ENCODE peak calls at places on chromosomes 2 and 18, in nine cellular contexts. One of them, this sample, is unnamed.

GRCh38 chr2:25822190-25823117 is 55.8 kb downstream of the ASXL2 start:
- DNase-seq in cortex of kidney: no peak
- DNase-seq in T-cell: peak
- DNase-seq in psoas muscle: no peak
- DNase-seq in HTR-8/SVneo: no peak
- DNase-seq in MCF 10A: peak
- DNase-seq in pons: no peak
- DNase-seq in posterior cingulate gyrus: peak
- DNase-seq in fibroblast of lung: no peak
- DNase-seq in this sample: peak

GRCh38 chr2:234491281-234491680 is 5.6 kb downstream of the ARL4C start:
- DNase-seq in cortex of kidney: no peak
- DNase-seq in T-cell: no peak
- DNase-seq in psoas muscle: no peak
- DNase-seq in HTR-8/SVneo: no peak
- DNase-seq in MCF 10A: no peak
- DNase-seq in pons: no peak
- DNase-seq in posterior cingulate gyrus: no peak
- DNase-seq in fibroblast of lung: no peak
- DNase-seq in this sample: peak

GRCh38 chr2:239396881-239397681 is 3.7 kb downstream of the HDAC4 start:
- DNase-seq in cortex of kidney: no peak
- DNase-seq in T-cell: peak
- DNase-seq in psoas muscle: peak
- DNase-seq in HTR-8/SVneo: no peak
- DNase-seq in MCF 10A: no peak
- DNase-seq in pons: no peak
- DNase-seq in posterior cingulate gyrus: peak
- DNase-seq in fibroblast of lung: no peak
- DNase-seq in this sample: no peak

GRCh38 chr2:119293254-119293653 is 69.6 kb downstream of the STEAP3 start:
- DNase-seq in cortex of kidney: no peak
- DNase-seq in T-cell: no peak
- DNase-seq in psoas muscle: no peak
- DNase-seq in HTR-8/SVneo: no peak
- DNase-seq in MCF 10A: no peak
- DNase-seq in pons: no peak
- DNase-seq in posterior cingulate gyrus: no peak
- DNase-seq in fibroblast of lung: peak
- DNase-seq in this sample: no peak

GRCh38 chr18:73842795-73843394 is 304.7 kb downstream of the FBXO15 start:
- DNase-seq in cortex of kidney: no peak
- DNase-seq in T-cell: no peak
- DNase-seq in psoas muscle: peak
- DNase-seq in HTR-8/SVneo: peak
- DNase-seq in MCF 10A: peak
- DNase-seq in pons: peak
- DNase-seq in posterior cingulate gyrus: peak
- DNase-seq in fibroblast of lung: peak
- DNase-seq in this sample: peak

GRCh38 chr2:96805026-96805425 is 11.0 kb upstream of the CNNM3 start:
- DNase-seq in cortex of kidney: no peak
- DNase-seq in T-cell: no peak
- DNase-seq in psoas muscle: no peak
- DNase-seq in HTR-8/SVneo: no peak
- DNase-seq in MCF 10A: no peak
- DNase-seq in pons: no peak
- DNase-seq in posterior cingulate gyrus: no peak
- DNase-seq in fibroblast of lung: no peak
- DNase-seq in this sample: no peak

GRCh38 chr2:118013221-118013723 is 598 bp downstream of the CCDC93 start:
- DNase-seq in cortex of kidney: no peak
- DNase-seq in T-cell: peak
- DNase-seq in psoas muscle: peak
- DNase-seq in HTR-8/SVneo: peak
- DNase-seq in MCF 10A: peak
- DNase-seq in pons: peak
- DNase-seq in posterior cingulate gyrus: peak
- DNase-seq in fibroblast of lung: no peak
- DNase-seq in this sample: peak

GRCh38 chr2:199771948-199772692 is 78.9 kb downstream of the FTCDNL1 start:
- DNase-seq in cortex of kidney: no peak
- DNase-seq in T-cell: no peak
- DNase-seq in psoas muscle: no peak
- DNase-seq in HTR-8/SVneo: no peak
- DNase-seq in MCF 10A: no peak
- DNase-seq in pons: peak
- DNase-seq in posterior cingulate gyrus: no peak
- DNase-seq in fibroblast of lung: no peak
- DNase-seq in this sample: no peak

GRCh38 chr2:235630723-235631122 is 136.9 kb downstream of the AGAP1 start:
- DNase-seq in cortex of kidney: no peak
- DNase-seq in T-cell: no peak
- DNase-seq in psoas muscle: no peak
- DNase-seq in HTR-8/SVneo: no peak
- DNase-seq in MCF 10A: no peak
- DNase-seq in pons: no peak
- DNase-seq in posterior cingulate gyrus: no peak
- DNase-seq in fibroblast of lung: no peak
- DNase-seq in this sample: no peak

GRCh38 chr2:202249521-202249850 is 11.1 kb upstream of the SUMO1 start:
- DNase-seq in cortex of kidney: no peak
- DNase-seq in T-cell: no peak
- DNase-seq in psoas muscle: peak
- DNase-seq in HTR-8/SVneo: no peak
- DNase-seq in MCF 10A: peak
- DNase-seq in pons: no peak
- DNase-seq in posterior cingulate gyrus: no peak
- DNase-seq in fibroblast of lung: no peak
- DNase-seq in this sample: no peak

GRCh38 chr2:10286216-10287037 is 16.3 kb upstream of the HPCAL1 start:
- DNase-seq in cortex of kidney: no peak
- DNase-seq in T-cell: no peak
- DNase-seq in psoas muscle: peak
- DNase-seq in HTR-8/SVneo: no peak
- DNase-seq in MCF 10A: peak
- DNase-seq in pons: no peak
- DNase-seq in posterior cingulate gyrus: no peak
- DNase-seq in fibroblast of lung: no peak
- DNase-seq in this sample: no peak

GRCh38 chr18:69787825-69788547 is 159.7 kb downstream of the CD226 start:
- DNase-seq in cortex of kidney: no peak
- DNase-seq in T-cell: no peak
- DNase-seq in psoas muscle: no peak
- DNase-seq in HTR-8/SVneo: no peak
- DNase-seq in MCF 10A: peak
- DNase-seq in pons: no peak
- DNase-seq in posterior cingulate gyrus: no peak
- DNase-seq in fibroblast of lung: peak
- DNase-seq in this sample: no peak

GRCh38 chr2:206800501-206801416 is 35.4 kb downstream of the FASTKD2 start:
- DNase-seq in cortex of kidney: no peak
- DNase-seq in T-cell: no peak
- DNase-seq in psoas muscle: peak
- DNase-seq in HTR-8/SVneo: peak
- DNase-seq in MCF 10A: peak
- DNase-seq in pons: peak
- DNase-seq in posterior cingulate gyrus: peak
- DNase-seq in fibroblast of lung: peak
- DNase-seq in this sample: peak

GRCh38 chr2:19426941-19427340 is 68.5 kb upstream of the OSR1 start:
- DNase-seq in cortex of kidney: no peak
- DNase-seq in T-cell: no peak
- DNase-seq in psoas muscle: no peak
- DNase-seq in HTR-8/SVneo: no peak
- DNase-seq in MCF 10A: no peak
- DNase-seq in pons: no peak
- DNase-seq in posterior cingulate gyrus: no peak
- DNase-seq in fibroblast of lung: no peak
- DNase-seq in this sample: no peak

GRCh38 chr2:133674433-133675331 is 106.4 kb upstream of the NCKAP5 start:
- DNase-seq in cortex of kidney: no peak
- DNase-seq in T-cell: no peak
- DNase-seq in psoas muscle: peak
- DNase-seq in HTR-8/SVneo: peak
- DNase-seq in MCF 10A: peak
- DNase-seq in pons: peak
- DNase-seq in posterior cingulate gyrus: peak
- DNase-seq in fibroblast of lung: peak
- DNase-seq in this sample: no peak

GRCh38 chr2:25797607-25798488 is 80.4 kb downstream of the ASXL2 start:
- DNase-seq in cortex of kidney: no peak
- DNase-seq in T-cell: no peak
- DNase-seq in psoas muscle: no peak
- DNase-seq in HTR-8/SVneo: no peak
- DNase-seq in MCF 10A: no peak
- DNase-seq in pons: no peak
- DNase-seq in posterior cingulate gyrus: no peak
- DNase-seq in fibroblast of lung: no peak
- DNase-seq in this sample: no peak

GRCh38 chr18:7576685-7577084 is 9.6 kb downstream of the PTPRM start:
- DNase-seq in cortex of kidney: no peak
- DNase-seq in T-cell: no peak
- DNase-seq in psoas muscle: no peak
- DNase-seq in HTR-8/SVneo: no peak
- DNase-seq in MCF 10A: peak
- DNase-seq in pons: no peak
- DNase-seq in posterior cingulate gyrus: no peak
- DNase-seq in fibroblast of lung: peak
- DNase-seq in this sample: no peak

GRCh38 chr2:136376211-136376610 is 258.3 kb upstream of the CXCR4 start:
- DNase-seq in cortex of kidney: no peak
- DNase-seq in T-cell: no peak
- DNase-seq in psoas muscle: no peak
- DNase-seq in HTR-8/SVneo: no peak
- DNase-seq in MCF 10A: no peak
- DNase-seq in pons: no peak
- DNase-seq in posterior cingulate gyrus: no peak
- DNase-seq in fibroblast of lung: no peak
- DNase-seq in this sample: no peak

GRCh38 chr2:40300391-40300790 is 151.5 kb downstream of the SLC8A1 start:
- DNase-seq in cortex of kidney: no peak
- DNase-seq in T-cell: no peak
- DNase-seq in psoas muscle: no peak
- DNase-seq in HTR-8/SVneo: no peak
- DNase-seq in MCF 10A: no peak
- DNase-seq in pons: no peak
- DNase-seq in posterior cingulate gyrus: no peak
- DNase-seq in fibroblast of lung: no peak
- DNase-seq in this sample: no peak

GRCh38 chr2:112977559-112978056 is at the start of gene IL36G:
- DNase-seq in cortex of kidney: no peak
- DNase-seq in T-cell: no peak
- DNase-seq in psoas muscle: no peak
- DNase-seq in HTR-8/SVneo: no peak
- DNase-seq in MCF 10A: no peak
- DNase-seq in pons: no peak
- DNase-seq in posterior cingulate gyrus: no peak
- DNase-seq in fibroblast of lung: no peak
- DNase-seq in this sample: no peak

GRCh38 chr2:14480906-14481305 is 151.6 kb upstream of the LRATD1 start:
- DNase-seq in cortex of kidney: no peak
- DNase-seq in T-cell: no peak
- DNase-seq in psoas muscle: no peak
- DNase-seq in HTR-8/SVneo: no peak
- DNase-seq in MCF 10A: no peak
- DNase-seq in pons: no peak
- DNase-seq in posterior cingulate gyrus: no peak
- DNase-seq in fibroblast of lung: no peak
- DNase-seq in this sample: no peak

GRCh38 chr2:112216158-112216557 is 38.7 kb downstream of the ZC3H8 start:
- DNase-seq in cortex of kidney: no peak
- DNase-seq in T-cell: no peak
- DNase-seq in psoas muscle: no peak
- DNase-seq in HTR-8/SVneo: peak
- DNase-seq in MCF 10A: peak
- DNase-seq in pons: peak
- DNase-seq in posterior cingulate gyrus: no peak
- DNase-seq in fibroblast of lung: peak
- DNase-seq in this sample: no peak

GRCh38 chr2:111116843-111117665 is 3.7 kb upstream of the BCL2L11 start:
- DNase-seq in cortex of kidney: peak
- DNase-seq in T-cell: peak
- DNase-seq in psoas muscle: peak
- DNase-seq in HTR-8/SVneo: peak
- DNase-seq in MCF 10A: peak
- DNase-seq in pons: peak
- DNase-seq in posterior cingulate gyrus: peak
- DNase-seq in fibroblast of lung: peak
- DNase-seq in this sample: peak

GRCh38 chr2:46886268-46887027 is 29.2 kb downstream of the MCFD2 start:
- DNase-seq in cortex of kidney: no peak
- DNase-seq in T-cell: no peak
- DNase-seq in psoas muscle: no peak
- DNase-seq in HTR-8/SVneo: no peak
- DNase-seq in MCF 10A: no peak
- DNase-seq in pons: no peak
- DNase-seq in posterior cingulate gyrus: no peak
- DNase-seq in fibroblast of lung: no peak
- DNase-seq in this sample: no peak

GRCh38 chr2:112340416-112340815 is 65.0 kb downstream of the ZC3H6 start:
- DNase-seq in cortex of kidney: no peak
- DNase-seq in T-cell: no peak
- DNase-seq in psoas muscle: no peak
- DNase-seq in HTR-8/SVneo: no peak
- DNase-seq in MCF 10A: no peak
- DNase-seq in pons: no peak
- DNase-seq in posterior cingulate gyrus: no peak
- DNase-seq in fibroblast of lung: no peak
- DNase-seq in this sample: no peak

GRCh38 chr2:145910416-145910815 is 1390.5 kb upstream of the ZEB2 start:
- DNase-seq in cortex of kidney: no peak
- DNase-seq in T-cell: no peak
- DNase-seq in psoas muscle: no peak
- DNase-seq in HTR-8/SVneo: no peak
- DNase-seq in MCF 10A: no peak
- DNase-seq in pons: no peak
- DNase-seq in posterior cingulate gyrus: no peak
- DNase-seq in fibroblast of lung: no peak
- DNase-seq in this sample: no peak